ENCODE peak calls at places on chromosome 13, in five cellular contexts. P, X, K, D and E are unnamed samples.

GRCh38 chr13:68727165-68727564 is 1380.5 kb upstream of the ATXN8OS start:
- DNase-seq in P (no peak), X (no peak), K (no peak), D (peak; percentile 76), E (no peak)

GRCh38 chr13:40445557-40445990 is 220.9 kb downstream of the FOXO1 start:
- DNase-seq in P (no peak), X (no peak), K (no peak), D (peak; percentile 86), E (peak; percentile 80)

GRCh38 chr13:46668302-46668720 is 115.3 kb downstream of the LRCH1 start:
- DNase-seq in P (no peak), X (no peak), K (peak; percentile 91), D (peak; percentile 94), E (peak; percentile 96)

GRCh38 chr13:30371649-30372265 is 50.5 kb upstream of the UBE2L5 start:
- DNase-seq in P (peak; percentile 75), X (no peak), K (peak; percentile 51), D (peak; percentile 36), E (peak; percentile 56)

GRCh38 chr13:110352735-110353134 is 45.7 kb downstream of the COL4A2 start:
- DNase-seq in P (no peak), X (no peak), K (no peak), D (no peak), E (no peak)

GRCh38 chr13:97269603-97270002 is 47.5 kb downstream of the MBNL2 start:
- DNase-seq in P (no peak), X (no peak), K (no peak), D (no peak), E (no peak)

GRCh38 chr13:20359335-20359734 is 127.2 kb upstream of the GJB6 start:
- DNase-seq in P (no peak), X (no peak), K (peak; percentile 95), D (peak; percentile 96), E (peak; percentile 94)

GRCh38 chr13:102948006-102948405 is 102.2 kb downstream of the ERCC5 start:
- DNase-seq in P (no peak), X (no peak), K (no peak), D (peak; percentile 3), E (peak; percentile 2)

GRCh38 chr13:19927117-19927734 is 31.3 kb upstream of the ZMYM2 start:
- DNase-seq in P (no peak), X (no peak), K (peak; percentile 32), D (peak; percentile 42), E (peak; percentile 48)

GRCh38 chr13:70366720-70367119 is 258.5 kb upstream of the KLHL1 start:
- DNase-seq in P (no peak), X (no peak), K (no peak), D (no peak), E (no peak)

GRCh38 chr13:25659091-25659502 is 287.3 kb downstream of the ATP8A2 start:
- DNase-seq in P (no peak), X (no peak), K (no peak), D (no peak), E (no peak)

GRCh38 chr13:29761815-29762214 is 88.6 kb downstream of the UBL3 start:
- DNase-seq in P (no peak), X (no peak), K (no peak), D (no peak), E (no peak)

GRCh38 chr13:82569581-82569980 is 1312.7 kb downstream of the SLITRK1 start:
- DNase-seq in P (no peak), X (no peak), K (no peak), D (peak; percentile 4), E (no peak)

GRCh38 chr13:111955412-111955769 is 111.6 kb upstream of the SOX1 start:
- DNase-seq in P (no peak), X (no peak), K (no peak), D (no peak), E (no peak)

GRCh38 chr13:33870046-33870668 is 52.2 kb downstream of the RFC3 start:
- DNase-seq in P (no peak), X (no peak), K (no peak), D (no peak), E (no peak)

GRCh38 chr13:58823701-58824100 is 1192.2 kb downstream of the PCDH17 start:
- DNase-seq in P (no peak), X (no peak), K (no peak), D (no peak), E (no peak)

GRCh38 chr13:31611214-31611613 is 128.1 kb upstream of the RXFP2 start:
- DNase-seq in P (no peak), X (no peak), K (no peak), D (no peak), E (no peak)

GRCh38 chr13:79867248-79867647 is 386.3 kb downstream of the NDFIP2 start:
- DNase-seq in P (no peak), X (no peak), K (peak; percentile 49), D (peak; percentile 42), E (no peak)

GRCh38 chr13:70849267-70849666 is 741.0 kb upstream of the KLHL1 start:
- DNase-seq in P (no peak), X (no peak), K (no peak), D (no peak), E (no peak)

GRCh38 chr13:114069376-114070097 is 62.9 kb downstream of the RASA3 start:
- DNase-seq in P (no peak), X (peak; percentile 8), K (no peak), D (no peak), E (no peak)

GRCh38 chr13:82917984-82918383 is 964.3 kb downstream of the SLITRK1 start:
- DNase-seq in P (no peak), X (no peak), K (no peak), D (no peak), E (no peak)

GRCh38 chr13:32941368-32941767 is 74.9 kb upstream of the KL start:
- DNase-seq in P (no peak), X (no peak), K (no peak), D (no peak), E (no peak)

GRCh38 chr13:50334944-50335343 is 319.7 kb downstream of the KCNRG start:
- DNase-seq in P (no peak), X (no peak), K (no peak), D (no peak), E (no peak)

GRCh38 chr13:29522044-29522685 is 73.3 kb downstream of the SLC7A1 start:
- DNase-seq in P (no peak), X (no peak), K (peak; percentile 99), D (peak; percentile 96), E (peak; percentile 100)

GRCh38 chr13:66225071-66225470 is 1005.1 kb downstream of the PCDH9 start:
- DNase-seq in P (no peak), X (no peak), K (no peak), D (no peak), E (no peak)

GRCh38 chr13:90184355-90184754 is 1163.1 kb upstream of the MIR17HG start:
- DNase-seq in P (no peak), X (no peak), K (no peak), D (no peak), E (no peak)

GRCh38 chr13:34114581-34114980 is 296.6 kb downstream of the RFC3 start:
- DNase-seq in P (no peak), X (no peak), K (no peak), D (no peak), E (no peak)

GRCh38 chr13:51523082-51523518 is 61.2 kb upstream of the WDFY2 start:
- DNase-seq in P (peak; percentile 24), X (no peak), K (peak; percentile 68), D (peak; percentile 60), E (peak; percentile 60)

GRCh38 chr13:112968910-112969691 is at the start of gene MCF2L:
- DNase-seq in P (peak; percentile 69), X (no peak), K (peak; percentile 20), D (peak; percentile 8), E (peak; percentile 23)
- TF ChIP-seq CTCF in P (no peak), X (peak; percentile 11), K (peak; percentile 9), D (no peak), E (peak; percentile 14)

GRCh38 chr13:74573654-74574053 is 439.4 kb upstream of the KLF12 start:
- DNase-seq in P (no peak), X (no peak), K (no peak), D (no peak), E (no peak)
- TF ChIP-seq CTCF in P (no peak), X (no peak), K (no peak), D (peak; percentile 40), E (peak; percentile 19)

DNA sequence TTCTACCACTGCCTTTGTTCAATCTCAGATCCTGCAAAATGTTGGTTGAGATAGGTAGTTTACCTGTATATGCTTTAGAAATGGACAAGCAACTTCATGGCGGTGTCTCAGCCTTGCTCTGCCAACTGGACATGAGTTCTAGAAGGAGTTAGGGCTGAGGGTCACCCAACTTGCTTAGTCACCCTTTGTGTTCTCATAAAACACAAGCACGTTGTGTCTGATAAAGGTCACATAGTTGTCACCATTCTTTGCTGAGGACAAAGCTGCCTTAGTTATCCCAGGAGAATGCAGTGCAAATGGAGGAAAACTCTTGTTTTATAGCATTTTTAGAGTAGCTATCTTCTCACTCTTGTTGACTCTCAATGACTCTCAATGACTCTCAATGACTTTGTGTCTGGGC is 218.4 kb upstream of the TMTC4 start:
- DNase-seq in P (no peak), X (no peak), K (no peak), D (no peak), E (no peak)
- TF ChIP-seq CTCF in P (no peak), X (no peak), K (no peak), D (no peak), E (no peak)

GRCh38 chr13:36848228-36848982 is 29.4 kb downstream of the RFXAP start:
- DNase-seq in P (no peak), X (no peak), K (no peak), D (no peak), E (no peak)
- TF ChIP-seq CTCF in P (no peak), X (no peak), K (peak; percentile 12), D (peak; percentile 21), E (peak; percentile 16)

GRCh38 chr13:27379694-27380596 is 44.5 kb upstream of the GTF3A start:
- DNase-seq in P (peak; percentile 52), X (peak; percentile 23), K (peak; percentile 59), D (peak; percentile 22), E (peak; percentile 62)
- TF ChIP-seq CTCF in P (peak; percentile 43), X (peak; percentile 59), K (peak; percentile 84), D (peak; percentile 62), E (peak; percentile 75)

GRCh38 chr13:108083056-108083455 is 132.3 kb downstream of the LIG4 start:
- DNase-seq in P (no peak), X (no peak), K (no peak), D (peak; percentile 43), E (no peak)

GRCh38 chr13:108087813-108088212 is 127.5 kb downstream of the LIG4 start:
- DNase-seq in P (no peak), X (no peak), K (no peak), D (no peak), E (no peak)

GRCh38 chr13:108082481-108082880 is 132.9 kb downstream of the LIG4 start:
- DNase-seq in P (no peak), X (no peak), K (no peak), D (no peak), E (no peak)

GRCh38 chr13:108084840-108085239 is 130.5 kb downstream of the LIG4 start:
- DNase-seq in P (no peak), X (no peak), K (no peak), D (no peak), E (no peak)

GRCh38 chr13:108086678-108087077 is 128.7 kb downstream of the LIG4 start:
- DNase-seq in P (no peak), X (no peak), K (peak; percentile 0), D (peak; percentile 5), E (no peak)
- TF ChIP-seq CTCF in P (no peak), X (no peak), K (no peak), D (peak; percentile 21), E (no peak)

GRCh38 chr13:27839809-27840467 is 47.7 kb downstream of the GSX1 start:
- DNase-seq in P (no peak), X (no peak), K (no peak), D (peak; percentile 35), E (peak; percentile 18)
- TF ChIP-seq CTCF in P (no peak), X (no peak), K (no peak), D (no peak), E (no peak)